ENCODE peak calls at places on chromosome 15, in nine cellular contexts. I is AG04450, L is body of pancreas, K is AG09309, C is astrocyte of the spinal cord, J is DND-41, W is A549, X is dorsolateral prefrontal cortex, U is cardiac fibroblast. B is an unnamed sample.

GRCh38 chr15:45588199-45588910 is 1.2 kb downstream of the BLOC1S6 start:
- DNase-seq in L (no peak), C (peak), K (no peak), J (no peak), U (peak), W (no peak), X (no peak), I (no peak), B (no peak)

GRCh38 chr15:98878172-98878571 is 129.4 kb downstream of the PGPEP1L start:
- DNase-seq in J (no peak), U (no peak), I (no peak), W (no peak), C (peak), X (no peak), K (no peak), L (no peak), B (no peak)

GRCh38 chr15:62165029-62165792 is at the start of gene C2CD4B:
- DNase-seq in I (no peak), K (no peak), W (peak), U (peak), J (peak), C (no peak), L (peak), X (no peak), B (no peak)

GRCh38 chr15:86433983-86434382 is 354.3 kb downstream of the AGBL1 start:
- DNase-seq in L (no peak), W (no peak), I (no peak), U (no peak), J (no peak), K (no peak), C (no peak), X (no peak), B (no peak)

GRCh38 chr15:64009798-64010241 is 36.5 kb downstream of the DAPK2 start:
- DNase-seq in C (peak), W (no peak), U (peak), J (no peak), X (no peak), L (no peak), K (no peak), I (no peak), B (no peak)

GRCh38 chr15:31316135-31316795 is 10.4 kb upstream of the KLF13 start:
- DNase-seq in I (no peak), K (no peak), C (no peak), J (no peak), X (no peak), L (no peak), W (no peak), U (no peak), B (no peak)

GRCh38 chr15:61228025-61228901 is 839 bp downstream of the RORA start:
- DNase-seq in L (no peak), J (no peak), W (peak), U (peak), C (peak), I (no peak), X (no peak), K (no peak), B (no peak)

GRCh38 chr15:97684249-97684648 is 276.3 kb upstream of the ARRDC4 start:
- DNase-seq in J (peak), I (no peak), L (no peak), X (no peak), C (no peak), K (no peak), U (no peak), W (no peak), B (no peak)

GRCh38 chr15:33846151-33846550 is 122.1 kb upstream of the CHRM5 start:
- DNase-seq in W (no peak), I (no peak), L (no peak), J (no peak), C (no peak), K (no peak), U (no peak), X (no peak), B (no peak)

GRCh38 chr15:45802140-45802539 is 167.3 kb downstream of the SQOR start:
- DNase-seq in W (no peak), K (no peak), X (no peak), L (no peak), J (no peak), I (no peak), C (no peak), U (no peak), B (no peak)

GRCh38 chr15:42921049-42921731 is 612 bp upstream of the TTBK2 start:
- DNase-seq in J (peak), U (peak), L (peak), C (peak), K (no peak), W (no peak), I (no peak), X (peak), B (no peak)

GRCh38 chr15:85141601-85142185 is 160.0 kb downstream of the PDE8A start:
- DNase-seq in U (no peak), W (no peak), C (peak), J (no peak), L (no peak), X (no peak), I (no peak), K (no peak), B (no peak)

GRCh38 chr15:96331942-96332853 is 1.7 kb downstream of the NR2F2 start:
- DNase-seq in L (peak), U (peak), X (no peak), K (no peak), W (no peak), C (peak), I (no peak), J (no peak), B (no peak)

GRCh38 chr15:100721758-100722550 is 119.6 kb downstream of the ASB7 start:
- DNase-seq in J (no peak), W (peak), L (peak), I (peak), X (peak), U (peak), K (peak), C (peak), B (peak)

GRCh38 chr15:99421172-99421656 is 144.6 kb upstream of the MEF2A start:
- DNase-seq in W (no peak), L (peak), U (peak), J (no peak), I (no peak), X (no peak), C (no peak), K (no peak), B (no peak)

GRCh38 chr15:24823473-24823872 is 131.3 kb upstream of the SNRPN start:
- DNase-seq in W (no peak), L (peak), C (no peak), I (no peak), J (no peak), U (peak), X (peak), K (no peak), B (no peak)

GRCh38 chr15:68852466-68852865 is 31.8 kb upstream of the ANP32A start:
- DNase-seq in I (no peak), J (no peak), X (no peak), K (no peak), U (no peak), W (no peak), L (no peak), C (no peak), B (no peak)

GRCh38 chr15:42384597-42384996 is 25.3 kb downstream of the CAPN3 start:
- DNase-seq in L (no peak), I (no peak), K (no peak), X (no peak), J (no peak), C (no peak), W (no peak), U (peak), B (no peak)

GRCh38 chr15:52657338-52657737 is 21.9 kb downstream of the ATOSA start:
- DNase-seq in J (no peak), U (peak), W (no peak), I (peak), X (no peak), L (no peak), K (peak), C (peak), B (peak)

GRCh38 chr15:66452971-66453580 is 44.5 kb downstream of the SNAPC5 start:
- DNase-seq in C (no peak), I (no peak), U (no peak), L (peak), W (no peak), X (peak), K (no peak), J (no peak), B (no peak)

GRCh38 chr15:57910672-57911071 is 154.8 kb downstream of the ALDH1A2 start:
- DNase-seq in W (no peak), J (no peak), X (no peak), K (no peak), U (no peak), L (no peak), I (no peak), C (no peak), B (no peak)

GRCh38 chr15:96381463-96381862 is 51.0 kb downstream of the NR2F2 start:
- DNase-seq in L (no peak), C (no peak), X (no peak), I (no peak), W (no peak), J (no peak), U (no peak), K (no peak), B (no peak)

GRCh38 chr15:68228971-68229385 is 550 bp downstream of the CLN6 start:
- DNase-seq in W (no peak), K (no peak), J (no peak), C (no peak), L (no peak), X (no peak), I (no peak), U (no peak), B (no peak)

GRCh38 chr15:59349715-59350420 is 22.8 kb downstream of the MYO1E start:
- DNase-seq in L (no peak), C (peak), K (peak), U (peak), X (no peak), J (no peak), W (peak), I (peak), B (peak)
- H3K4me3 ChIP-seq in L (no peak), C (no peak), K (no peak), U (no peak), X (no peak), J (no peak), W (no peak), I (no peak), B (no peak)

GRCh38 chr15:73340502-73341192 is 28.1 kb downstream of the HCN4 start:
- DNase-seq in L (no peak), C (no peak), K (no peak), J (no peak), I (no peak), U (no peak), X (no peak), W (no peak), B (no peak)
- H3K4me3 ChIP-seq in L (no peak), C (no peak), K (no peak), J (no peak), I (no peak), U (no peak), X (no peak), W (no peak), B (no peak)

DNA sequence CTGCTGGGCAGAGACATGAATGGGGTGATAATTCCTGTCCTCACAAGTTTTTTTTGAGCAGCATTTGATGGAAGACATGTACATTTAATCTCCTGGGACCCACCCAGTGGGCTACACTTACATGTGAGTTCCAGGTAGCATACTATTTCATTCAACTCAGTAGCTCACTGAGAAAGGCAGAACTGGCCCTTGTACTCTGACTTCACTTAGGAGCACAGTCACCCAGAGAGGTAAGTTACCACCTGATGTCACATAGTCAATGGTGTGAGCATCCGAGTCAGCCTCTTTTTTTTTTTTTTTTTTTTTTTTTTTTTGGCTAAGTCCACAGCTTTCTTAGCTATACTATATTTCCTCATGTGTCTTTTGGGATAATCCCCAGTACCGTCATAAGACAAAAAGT is 32.7 kb upstream of the MCTP2 start:
- DNase-seq in I (no peak), K (no peak), J (no peak), C (no peak), X (no peak), U (no peak), W (no peak), L (no peak), B (no peak)
- H3K4me3 ChIP-seq in I (no peak), K (no peak), J (no peak), C (no peak), X (no peak), U (no peak), W (no peak), L (no peak), B (no peak)

GRCh38 chr15:83068054-83068453 is 1.0 kb upstream of the BTBD1 start:
- DNase-seq in C (no peak), K (no peak), L (no peak), X (no peak), U (no peak), J (no peak), W (no peak), I (no peak), B (no peak)
- H3K4me3 ChIP-seq in C (no peak), K (no peak), L (no peak), X (no peak), U (no peak), J (no peak), W (no peak), I (no peak), B (no peak)

DNA sequence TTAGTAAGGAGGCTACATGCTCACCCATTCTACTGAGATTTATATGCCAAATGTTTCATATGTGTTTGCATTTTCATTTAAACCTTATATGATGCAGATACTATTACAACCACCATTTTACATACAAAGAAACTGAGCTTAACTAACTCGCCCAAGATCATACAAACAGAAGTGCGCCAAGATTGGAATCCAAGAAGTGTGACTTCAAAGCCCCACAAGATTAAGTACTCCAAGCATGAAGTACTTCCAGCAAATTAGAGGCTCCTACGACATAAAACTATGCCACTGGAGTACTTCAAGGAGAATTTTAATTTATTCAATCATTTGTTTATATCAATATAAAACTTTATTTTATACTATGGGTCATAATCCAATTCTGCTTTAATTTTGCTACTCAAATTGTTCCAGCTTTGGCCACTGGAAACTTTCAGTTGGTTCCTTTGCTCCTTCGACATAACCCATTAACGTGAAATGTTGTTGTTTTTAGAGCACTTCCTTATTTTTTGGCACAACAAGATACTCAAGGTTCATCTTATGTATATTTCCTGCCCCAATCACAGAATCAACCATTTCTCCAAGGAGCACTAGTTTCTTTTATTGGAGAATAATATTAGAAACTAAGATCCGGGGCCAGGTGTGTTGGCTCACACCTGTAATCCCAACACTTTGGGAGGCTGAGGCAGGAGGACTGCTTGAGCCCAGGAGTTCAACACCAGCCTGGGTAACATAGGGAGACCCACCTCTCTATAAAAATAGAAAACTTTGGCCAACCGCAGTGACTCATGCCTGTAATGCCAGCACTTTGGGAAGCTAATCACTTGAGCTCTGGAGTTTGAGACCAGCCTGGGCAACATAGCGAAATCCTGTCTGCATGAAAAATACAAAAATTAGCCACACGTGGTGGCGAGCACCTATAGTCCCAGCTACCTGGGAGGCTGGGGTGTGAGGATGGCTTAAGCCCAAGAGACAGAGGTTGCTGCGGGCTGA is 10.4 kb downstream of the INO80 start:
- DNase-seq in C (no peak), W (no peak), I (no peak), U (no peak), L (no peak), X (no peak), J (no peak), K (no peak), B (no peak)
- H3K4me3 ChIP-seq in C (no peak), W (no peak), I (no peak), U (no peak), L (no peak), X (no peak), J (no peak), K (no peak), B (no peak)

DNA sequence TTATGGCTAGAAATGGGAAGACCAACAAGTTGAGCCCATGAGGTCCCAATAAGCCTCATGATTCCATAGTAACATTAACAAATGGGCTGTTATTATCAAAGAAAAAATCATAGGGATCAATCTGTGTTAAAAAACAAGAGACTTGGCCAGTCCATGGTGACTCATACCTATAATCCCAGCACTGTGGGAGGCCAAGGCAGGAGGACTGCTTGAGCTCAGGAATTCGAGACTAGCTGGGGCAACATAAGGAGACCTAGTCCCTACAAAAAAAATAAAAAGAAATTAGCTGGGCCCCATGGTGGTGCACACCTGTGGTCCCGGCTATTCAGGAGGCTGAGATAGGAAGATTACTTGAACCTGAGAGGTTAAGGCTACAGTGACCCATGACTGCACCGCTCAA is 124.8 kb downstream of the DMXL2 start:
- DNase-seq in X (no peak), J (no peak), L (no peak), I (no peak), K (no peak), U (no peak), C (no peak), W (no peak), B (no peak)
- H3K4me3 ChIP-seq in X (no peak), J (no peak), L (no peak), I (no peak), K (no peak), U (no peak), C (no peak), W (no peak), B (no peak)

GRCh38 chr15:79156704-79157375 is 66.3 kb upstream of the RASGRF1 start:
- DNase-seq in X (no peak), U (no peak), W (no peak), I (no peak), C (no peak), K (no peak), J (no peak), L (no peak), B (no peak)

GRCh38 chr15:79160211-79160610 is 69.6 kb upstream of the RASGRF1 start:
- DNase-seq in I (no peak), C (no peak), U (no peak), W (no peak), X (no peak), J (no peak), L (no peak), K (no peak), B (peak)

GRCh38 chr15:79157631-79158592 is 67.3 kb upstream of the RASGRF1 start:
- DNase-seq in W (no peak), L (no peak), C (no peak), U (no peak), K (no peak), X (no peak), J (no peak), I (no peak), B (no peak)

GRCh38 chr15:79154491-79155182 is 64.1 kb upstream of the RASGRF1 start:
- DNase-seq in I (no peak), C (no peak), J (no peak), U (no peak), X (no peak), L (no peak), W (no peak), K (no peak), B (no peak)
- H3K4me3 ChIP-seq in I (no peak), C (no peak), J (no peak), U (no peak), X (no peak), L (no peak), W (no peak), K (no peak), B (no peak)